ENCODE peak calls at places on chromosomes 2 and 18, in ten cellular contexts. One of them, this sample, is unnamed.
A peak's percentile ranks its signal among the peaks of the same experiment; 100 is the strongest.

GRCh38 chr18:36153203-36153602 is 23.5 kb downstream of the ELP2 start:
- DNase-seq in HFFc6: peak; percentile 86
- DNase-seq in mucosa of descending colon: no peak
- DNase-seq in left lobe of liver: no peak
- DNase-seq in suprapubic skin: no peak
- DNase-seq in H1: no peak
- DNase-seq in HS-5: peak; percentile 90
- DNase-seq in HTR-8/SVneo: no peak
- DNase-seq in T-helper 1 cell: no peak
- DNase-seq in substantia nigra: no peak
- DNase-seq in this sample: no peak

GRCh38 chr2:43802135-43802534 is 28.3 kb downstream of the DYNC2LI1 start:
- DNase-seq in HFFc6: no peak
- DNase-seq in mucosa of descending colon: no peak
- DNase-seq in left lobe of liver: no peak
- DNase-seq in suprapubic skin: no peak
- DNase-seq in H1: no peak
- DNase-seq in HS-5: no peak
- DNase-seq in HTR-8/SVneo: no peak
- DNase-seq in T-helper 1 cell: no peak
- DNase-seq in substantia nigra: no peak
- DNase-seq in this sample: no peak

GRCh38 chr2:79453918-79454317 is 58.9 kb upstream of the CTNNA2 start:
- DNase-seq in HFFc6: no peak
- DNase-seq in mucosa of descending colon: no peak
- DNase-seq in left lobe of liver: no peak
- DNase-seq in suprapubic skin: no peak
- DNase-seq in H1: no peak
- DNase-seq in HS-5: no peak
- DNase-seq in HTR-8/SVneo: no peak
- DNase-seq in T-helper 1 cell: no peak
- DNase-seq in substantia nigra: no peak
- DNase-seq in this sample: no peak

GRCh38 chr2:118049140-118050128 is 35.6 kb upstream of the CCDC93 start:
- DNase-seq in HFFc6: no peak
- DNase-seq in mucosa of descending colon: no peak
- DNase-seq in left lobe of liver: no peak
- DNase-seq in suprapubic skin: no peak
- DNase-seq in H1: no peak
- DNase-seq in HS-5: no peak
- DNase-seq in HTR-8/SVneo: no peak
- DNase-seq in T-helper 1 cell: no peak
- DNase-seq in substantia nigra: no peak
- DNase-seq in this sample: no peak

GRCh38 chr2:170966648-170967396 is 37.8 kb downstream of the GORASP2 start:
- DNase-seq in HFFc6: no peak
- DNase-seq in mucosa of descending colon: no peak
- DNase-seq in left lobe of liver: peak; percentile 58
- DNase-seq in suprapubic skin: no peak
- DNase-seq in H1: no peak
- DNase-seq in HS-5: no peak
- DNase-seq in HTR-8/SVneo: no peak
- DNase-seq in T-helper 1 cell: no peak
- DNase-seq in substantia nigra: no peak
- DNase-seq in this sample: no peak

GRCh38 chr2:188410504-188411235 is 119.0 kb downstream of the GULP1 start:
- DNase-seq in HFFc6: peak; percentile 40
- DNase-seq in mucosa of descending colon: no peak
- DNase-seq in left lobe of liver: no peak
- DNase-seq in suprapubic skin: no peak
- DNase-seq in H1: peak; percentile 44
- DNase-seq in HS-5: peak; percentile 13
- DNase-seq in HTR-8/SVneo: no peak
- DNase-seq in T-helper 1 cell: no peak
- DNase-seq in substantia nigra: no peak
- DNase-seq in this sample: no peak

GRCh38 chr2:141641462-141641861 is 489.4 kb downstream of the LRP1B start:
- DNase-seq in HFFc6: no peak
- DNase-seq in mucosa of descending colon: no peak
- DNase-seq in left lobe of liver: no peak
- DNase-seq in suprapubic skin: no peak
- DNase-seq in H1: no peak
- DNase-seq in HS-5: peak; percentile 45
- DNase-seq in HTR-8/SVneo: peak; percentile 7
- DNase-seq in T-helper 1 cell: no peak
- DNase-seq in substantia nigra: no peak
- DNase-seq in this sample: no peak

GRCh38 chr2:130840506-130840905 is 3.8 kb downstream of the ARHGEF4 start:
- DNase-seq in HFFc6: no peak
- DNase-seq in mucosa of descending colon: peak; percentile 23
- DNase-seq in left lobe of liver: no peak
- DNase-seq in suprapubic skin: no peak
- DNase-seq in H1: no peak
- DNase-seq in HS-5: no peak
- DNase-seq in HTR-8/SVneo: no peak
- DNase-seq in T-helper 1 cell: no peak
- DNase-seq in substantia nigra: no peak
- DNase-seq in this sample: no peak

GRCh38 chr2:166375205-166375735 is 474 bp downstream of the SCN9A start:
- DNase-seq in HFFc6: peak; percentile 30
- DNase-seq in mucosa of descending colon: no peak
- DNase-seq in left lobe of liver: peak; percentile 52
- DNase-seq in suprapubic skin: no peak
- DNase-seq in H1: no peak
- DNase-seq in HS-5: no peak
- DNase-seq in HTR-8/SVneo: no peak
- DNase-seq in T-helper 1 cell: no peak
- DNase-seq in substantia nigra: no peak
- DNase-seq in this sample: no peak

GRCh38 chr2:236544362-236544761 is 25.3 kb upstream of the ACKR3 start:
- DNase-seq in HFFc6: no peak
- DNase-seq in mucosa of descending colon: no peak
- DNase-seq in left lobe of liver: no peak
- DNase-seq in suprapubic skin: no peak
- DNase-seq in H1: no peak
- DNase-seq in HS-5: no peak
- DNase-seq in HTR-8/SVneo: no peak
- DNase-seq in T-helper 1 cell: no peak
- DNase-seq in substantia nigra: no peak
- DNase-seq in this sample: no peak

GRCh38 chr2:66573866-66574265 is 138.9 kb downstream of the MEIS1 start:
- DNase-seq in HFFc6: no peak
- DNase-seq in mucosa of descending colon: no peak
- DNase-seq in left lobe of liver: no peak
- DNase-seq in suprapubic skin: no peak
- DNase-seq in H1: no peak
- DNase-seq in HS-5: no peak
- DNase-seq in HTR-8/SVneo: no peak
- DNase-seq in T-helper 1 cell: no peak
- DNase-seq in substantia nigra: no peak
- DNase-seq in this sample: no peak

GRCh38 chr18:46293699-46294300 is 189.6 kb downstream of the HAUS1 start:
- DNase-seq in HFFc6: no peak
- DNase-seq in mucosa of descending colon: no peak
- DNase-seq in left lobe of liver: peak; percentile 23
- DNase-seq in suprapubic skin: no peak
- DNase-seq in H1: no peak
- DNase-seq in HS-5: no peak
- DNase-seq in HTR-8/SVneo: no peak
- DNase-seq in T-helper 1 cell: no peak
- DNase-seq in substantia nigra: no peak
- DNase-seq in this sample: no peak

GRCh38 chr2:171056307-171056706 is 104.4 kb downstream of the TLK1 start:
- DNase-seq in HFFc6: peak; percentile 25
- DNase-seq in mucosa of descending colon: no peak
- DNase-seq in left lobe of liver: no peak
- DNase-seq in suprapubic skin: no peak
- DNase-seq in H1: no peak
- DNase-seq in HS-5: no peak
- DNase-seq in HTR-8/SVneo: no peak
- DNase-seq in T-helper 1 cell: no peak
- DNase-seq in substantia nigra: no peak
- DNase-seq in this sample: no peak

GRCh38 chr2:5365871-5366461 is 326.2 kb upstream of the SOX11 start:
- DNase-seq in HFFc6: no peak
- DNase-seq in mucosa of descending colon: no peak
- DNase-seq in left lobe of liver: no peak
- DNase-seq in suprapubic skin: no peak
- DNase-seq in H1: peak; percentile 46
- DNase-seq in HS-5: no peak
- DNase-seq in HTR-8/SVneo: no peak
- DNase-seq in T-helper 1 cell: no peak
- DNase-seq in substantia nigra: no peak
- DNase-seq in this sample: peak; percentile 3

GRCh38 chr18:7565677-7566076 is 1.4 kb upstream of the PTPRM start:
- DNase-seq in HFFc6: no peak
- DNase-seq in mucosa of descending colon: no peak
- DNase-seq in left lobe of liver: no peak
- DNase-seq in suprapubic skin: no peak
- DNase-seq in H1: no peak
- DNase-seq in HS-5: no peak
- DNase-seq in HTR-8/SVneo: no peak
- DNase-seq in T-helper 1 cell: no peak
- DNase-seq in substantia nigra: no peak
- DNase-seq in this sample: no peak

GRCh38 chr2:128808462-128809255 is 490.0 kb upstream of the HS6ST1 start:
- DNase-seq in HFFc6: no peak
- DNase-seq in mucosa of descending colon: no peak
- DNase-seq in left lobe of liver: no peak
- DNase-seq in suprapubic skin: no peak
- DNase-seq in H1: no peak
- DNase-seq in HS-5: peak; percentile 18
- DNase-seq in HTR-8/SVneo: peak; percentile 13
- DNase-seq in T-helper 1 cell: no peak
- DNase-seq in substantia nigra: no peak
- DNase-seq in this sample: peak; percentile 28

GRCh38 chr2:241618296-241618805 is 18.6 kb downstream of the THAP4 start:
- DNase-seq in HFFc6: no peak
- DNase-seq in mucosa of descending colon: no peak
- DNase-seq in left lobe of liver: no peak
- DNase-seq in suprapubic skin: no peak
- DNase-seq in H1: no peak
- DNase-seq in HS-5: no peak
- DNase-seq in HTR-8/SVneo: no peak
- DNase-seq in T-helper 1 cell: no peak
- DNase-seq in substantia nigra: no peak
- DNase-seq in this sample: no peak

GRCh38 chr18:79596451-79597175 is 83.0 kb upstream of the CTDP1 start:
- DNase-seq in HFFc6: no peak
- DNase-seq in mucosa of descending colon: peak; percentile 34
- DNase-seq in left lobe of liver: no peak
- DNase-seq in suprapubic skin: no peak
- DNase-seq in H1: no peak
- DNase-seq in HS-5: no peak
- DNase-seq in HTR-8/SVneo: no peak
- DNase-seq in T-helper 1 cell: no peak
- DNase-seq in substantia nigra: no peak
- DNase-seq in this sample: no peak

GRCh38 chr2:187594801-187595200 is 40.6 kb upstream of the TFPI start:
- DNase-seq in HFFc6: no peak
- DNase-seq in mucosa of descending colon: no peak
- DNase-seq in left lobe of liver: no peak
- DNase-seq in suprapubic skin: no peak
- DNase-seq in H1: no peak
- DNase-seq in HS-5: no peak
- DNase-seq in HTR-8/SVneo: no peak
- DNase-seq in T-helper 1 cell: no peak
- DNase-seq in substantia nigra: no peak
- DNase-seq in this sample: no peak

GRCh38 chr2:236040600-236041328 is 127.4 kb downstream of the GBX2 start:
- DNase-seq in HFFc6: no peak
- DNase-seq in mucosa of descending colon: no peak
- DNase-seq in left lobe of liver: no peak
- DNase-seq in suprapubic skin: no peak
- DNase-seq in H1: no peak
- DNase-seq in HS-5: no peak
- DNase-seq in HTR-8/SVneo: no peak
- DNase-seq in T-helper 1 cell: no peak
- DNase-seq in substantia nigra: no peak
- DNase-seq in this sample: no peak

GRCh38 chr2:230954738-230955137 is 29.7 kb upstream of the GPR55 start:
- DNase-seq in HFFc6: no peak
- DNase-seq in mucosa of descending colon: no peak
- DNase-seq in left lobe of liver: no peak
- DNase-seq in suprapubic skin: no peak
- DNase-seq in H1: no peak
- DNase-seq in HS-5: no peak
- DNase-seq in HTR-8/SVneo: no peak
- DNase-seq in T-helper 1 cell: no peak
- DNase-seq in substantia nigra: no peak
- DNase-seq in this sample: no peak

GRCh38 chr18:31049189-31049588 is 6.6 kb upstream of the DSC3 start:
- DNase-seq in HFFc6: no peak
- DNase-seq in mucosa of descending colon: no peak
- DNase-seq in left lobe of liver: no peak
- DNase-seq in suprapubic skin: no peak
- DNase-seq in H1: no peak
- DNase-seq in HS-5: no peak
- DNase-seq in HTR-8/SVneo: no peak
- DNase-seq in T-helper 1 cell: no peak
- DNase-seq in substantia nigra: no peak
- DNase-seq in this sample: no peak

GRCh38 chr2:60407398-60407797 is 146.1 kb downstream of the BCL11A start:
- DNase-seq in HFFc6: no peak
- DNase-seq in mucosa of descending colon: no peak
- DNase-seq in left lobe of liver: no peak
- DNase-seq in suprapubic skin: no peak
- DNase-seq in H1: no peak
- DNase-seq in HS-5: no peak
- DNase-seq in HTR-8/SVneo: no peak
- DNase-seq in T-helper 1 cell: no peak
- DNase-seq in substantia nigra: no peak
- DNase-seq in this sample: no peak

GRCh38 chr2:30273574-30273929 is 42.2 kb downstream of the LBH start:
- DNase-seq in HFFc6: no peak
- DNase-seq in mucosa of descending colon: no peak
- DNase-seq in left lobe of liver: no peak
- DNase-seq in suprapubic skin: no peak
- DNase-seq in H1: no peak
- DNase-seq in HS-5: no peak
- DNase-seq in HTR-8/SVneo: no peak
- DNase-seq in T-helper 1 cell: no peak
- DNase-seq in substantia nigra: no peak
- DNase-seq in this sample: no peak

GRCh38 chr18:79439201-79440023 is 43.7 kb downstream of the NFATC1 start:
- DNase-seq in HFFc6: peak; percentile 11
- DNase-seq in mucosa of descending colon: no peak
- DNase-seq in left lobe of liver: no peak
- DNase-seq in suprapubic skin: no peak
- DNase-seq in H1: no peak
- DNase-seq in HS-5: no peak
- DNase-seq in HTR-8/SVneo: no peak
- DNase-seq in T-helper 1 cell: peak; percentile 29
- DNase-seq in substantia nigra: no peak
- DNase-seq in this sample: no peak

GRCh38 chr18:8835556-8835955 is 130.2 kb downstream of the MTCL1 start:
- DNase-seq in HFFc6: no peak
- DNase-seq in mucosa of descending colon: no peak
- DNase-seq in left lobe of liver: peak; percentile 65
- DNase-seq in suprapubic skin: no peak
- DNase-seq in H1: no peak
- DNase-seq in HS-5: no peak
- DNase-seq in HTR-8/SVneo: no peak
- DNase-seq in T-helper 1 cell: no peak
- DNase-seq in substantia nigra: no peak
- DNase-seq in this sample: no peak

GRCh38 chr2:153074207-153074606 is 355.8 kb downstream of the ARL6IP6 start:
- DNase-seq in HFFc6: no peak
- DNase-seq in mucosa of descending colon: no peak
- DNase-seq in left lobe of liver: no peak
- DNase-seq in suprapubic skin: no peak
- DNase-seq in H1: no peak
- DNase-seq in HS-5: peak; percentile 58
- DNase-seq in HTR-8/SVneo: no peak
- DNase-seq in T-helper 1 cell: no peak
- DNase-seq in substantia nigra: no peak
- DNase-seq in this sample: no peak

GRCh38 chr2:120355867-120356266 is 9.9 kb downstream of the INHBB start:
- DNase-seq in HFFc6: no peak
- DNase-seq in mucosa of descending colon: no peak
- DNase-seq in left lobe of liver: no peak
- DNase-seq in suprapubic skin: no peak
- DNase-seq in H1: no peak
- DNase-seq in HS-5: no peak
- DNase-seq in HTR-8/SVneo: no peak
- DNase-seq in T-helper 1 cell: no peak
- DNase-seq in substantia nigra: no peak
- DNase-seq in this sample: no peak